ENCODE peak calls at places on chromosomes 7 and 10, in four cellular contexts. V is trophoblast cell, C is H1, O is mesenchymal stem cell. T is an unnamed sample. For H3K79me1, the result is how much of the 10 kb centered on the place peaks cover.

GRCh38 chr7:20650782-20651181 is 35.3 kb downstream of the ABCB5 start:
- DNase-seq in V (no peak), C (no peak), O (no peak), T (no peak)

GRCh38 chr10:8055420-8056349 is 1.2 kb downstream of the GATA3 start:
- DNase-seq in V (peak), C (peak), O (no peak), T (peak)

GRCh38 chr10:101367569-101368453 is 13.8 kb downstream of the BTRC start:
- DNase-seq in V (peak), C (no peak), O (peak), T (no peak)

GRCh38 chr10:62582804-62583208 is 208.6 kb downstream of the ZNF365 start:
- DNase-seq in V (peak), C (no peak), O (peak), T (no peak)

GRCh38 chr10:99908512-99908911 is 101.2 kb downstream of the DNMBP start:
- DNase-seq in V (no peak), C (no peak), O (peak), T (no peak)

GRCh38 chr10:86888585-86889381 is 68.6 kb downstream of the MMRN2 start:
- DNase-seq in V (no peak), C (no peak), O (peak), T (no peak)

GRCh38 chr10:84493951-84494848 is 165.8 kb downstream of the CCSER2 start:
- DNase-seq in V (peak), C (no peak), O (peak), T (no peak)

GRCh38 chr7:114084381-114085312 is 165.8 kb upstream of the PPP1R3A start:
- DNase-seq in V (peak), C (peak), O (peak), T (peak)

GRCh38 chr7:127927339-127927679 is 103.9 kb downstream of the LRRC4 start:
- DNase-seq in V (no peak), C (no peak), O (peak), T (no peak)

GRCh38 chr10:129949411-129950335 is 14.4 kb downstream of the EBF3 start:
- DNase-seq in V (no peak), C (no peak), O (no peak), T (peak)

GRCh38 chr7:39228946-39229345 is 251.2 kb downstream of the POU6F2 start:
- DNase-seq in V (no peak), C (no peak), O (peak), T (no peak)

GRCh38 chr10:93199221-93199681 is 125.6 kb downstream of the CYP26A1 start:
- DNase-seq in V (peak), C (no peak), O (peak), T (no peak)

GRCh38 chr7:142158741-142159496 is 47.4 kb downstream of the MGAM2 start:
- DNase-seq in V (no peak), C (no peak), O (no peak), T (no peak)

GRCh38 chr7:116180302-116180701 is 30.0 kb upstream of the TES start:
- DNase-seq in V (peak), C (peak), O (peak), T (peak)

GRCh38 chr7:95056107-95056689 is 148.8 kb downstream of the PPP1R9A start:
- DNase-seq in V (no peak), C (no peak), O (no peak), T (no peak)

GRCh38 chr10:61981460-61981859 is 80.0 kb downstream of the ARID5B start:
- DNase-seq in V (peak), C (no peak), O (no peak), T (no peak)

GRCh38 chr7:83119002-83119358 is 43.7 kb downstream of the PCLO start:
- DNase-seq in V (no peak), C (no peak), O (peak), T (no peak)

GRCh38 chr7:106057962-106058901 is 53.9 kb downstream of the SYPL1 start:
- DNase-seq in V (no peak), C (no peak), O (no peak), T (no peak)

GRCh38 chr7:157928808-157929425 is 592.1 kb downstream of the DNAJB6 start:
- DNase-seq in V (no peak), C (no peak), O (no peak), T (no peak)

GRCh38 chr10:68231106-68231901 is 609 bp downstream of the ATOH7 start:
- DNase-seq in V (peak), C (peak), O (peak), T (peak)

GRCh38 chr10:11050301-11051000 is 32.8 kb downstream of the CELF2 start:
- DNase-seq in V (no peak), C (no peak), O (no peak), T (no peak)

GRCh38 chr10:105986896-105987638 is 1177.4 kb downstream of the SORCS1 start:
- DNase-seq in V (no peak), C (no peak), O (no peak), T (no peak)

GRCh38 chr10:60311821-60312220 is 77.9 kb downstream of the ANK3 start:
- DNase-seq in V (no peak), C (no peak), O (no peak), T (no peak)

GRCh38 chr10:21496285-21497176 is 29.0 kb downstream of the SKIDA1 start:
- DNase-seq in V (peak), C (peak), O (peak), T (no peak)

GRCh38 chr10:4006848-4007247 is 221.8 kb upstream of the KLF6 start:
- DNase-seq in V (peak), C (no peak), O (no peak), T (no peak)

GRCh38 chr7:111987115-111987826 is 218.9 kb downstream of the DOCK4 start:
- DNase-seq in V (peak), C (no peak), O (no peak), T (no peak)

GRCh38 chr7:7921830-7922229 is 46.8 kb upstream of the GLCCI1 start:
- DNase-seq in V (no peak), C (no peak), O (no peak), T (no peak)

GRCh38 chr10:17060289-17060688 is 69.3 kb downstream of the CUBN start:
- DNase-seq in V (no peak), C (no peak), O (no peak), T (no peak)

GRCh38 chr7:30931161-30931926 is 19.7 kb downstream of the AQP1 start:
- DNase-seq in V (peak), C (peak), O (peak), T (no peak)

GRCh38 chr7:147803625-147804024 is 786.9 kb upstream of the C7orf33 start:
- DNase-seq in V (no peak), C (no peak), O (no peak), T (peak)

GRCh38 chr10:102241037-102241443 is 272 bp downstream of the PITX3 start:
- DNase-seq in V (no peak), C (no peak), O (peak), T (no peak)

GRCh38 chr7:66859794-66860645 is 61.0 kb upstream of the TMEM248 start:
- DNase-seq in V (no peak), C (no peak), O (peak), T (no peak)

GRCh38 chr10:1249142-1249541 is 193.0 kb downstream of the WDR37 start:
- DNase-seq in V (no peak), C (no peak), O (no peak), T (no peak)

GRCh38 chr10:74921744-74922143 is 95.3 kb downstream of the KAT6B start:
- DNase-seq in V (no peak), C (no peak), O (no peak), T (peak)

GRCh38 chr10:114519306-114519669 is 115.0 kb upstream of the AFAP1L2 start:
- DNase-seq in V (peak), C (no peak), O (peak), T (no peak)

GRCh38 chr10:70584941-70585544 is 17.5 kb downstream of the PRF1 start:
- DNase-seq in V (no peak), C (peak), O (no peak), T (peak)

GRCh38 chr10:117543245-117543998 is 876 bp downstream of the EMX2 start:
- DNase-seq in V (peak), C (peak), O (no peak), T (peak)

GRCh38 chr7:14936530-14936929 is 34.0 kb upstream of the DGKB start:
- DNase-seq in V (no peak), C (no peak), O (peak), T (no peak)

GRCh38 chr10:118463740-118464139 is 121.6 kb upstream of the FAM204A start:
- DNase-seq in V (no peak), C (no peak), O (no peak), T (no peak)

GRCh38 chr7:65477326-65477725 is 103.7 kb downstream of the ZNF92 start:
- DNase-seq in V (no peak), C (peak), O (no peak), T (no peak)

DNA sequence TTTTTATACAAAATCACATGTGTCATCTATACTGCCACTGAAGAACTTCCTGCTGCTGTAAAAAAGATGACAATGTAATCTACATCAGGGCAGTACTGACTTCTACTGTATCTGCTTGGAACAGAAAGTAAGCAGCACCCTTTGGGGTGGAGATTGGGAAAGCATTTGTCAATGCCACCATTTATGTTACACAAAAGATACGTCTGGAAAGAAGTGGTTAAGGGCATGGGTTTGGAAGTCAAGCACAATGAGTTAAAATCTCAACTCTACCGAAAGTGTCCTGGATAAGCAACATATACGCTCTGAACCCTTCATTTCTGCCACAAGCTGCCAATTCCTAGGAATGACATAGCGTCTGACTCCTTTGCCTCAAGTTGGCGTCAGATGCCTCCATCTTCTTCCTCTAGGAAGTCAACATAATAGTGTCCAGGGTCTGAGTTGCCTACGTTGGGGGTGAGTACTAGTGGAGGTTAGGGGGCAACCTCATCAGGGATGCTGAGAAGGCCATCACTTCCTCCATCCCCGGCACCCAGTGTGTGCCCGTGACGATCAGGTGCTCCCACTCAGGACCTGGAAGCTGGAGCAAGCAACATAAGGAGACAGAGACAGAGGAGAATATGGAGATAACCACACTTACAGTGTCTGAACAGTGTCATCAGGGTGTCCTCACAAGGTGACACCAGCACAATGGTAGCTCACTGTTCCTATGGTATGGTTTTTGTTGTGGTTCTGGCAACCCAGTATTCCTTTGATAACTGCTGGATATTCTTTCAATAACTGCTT is 58.3 kb downstream of the SGMS1 start:
- DNase-seq in V (no peak), C (no peak), O (no peak), T (no peak)
- H2BK12ac ChIP-seq in V (peak), C (peak), O (no peak), T (no peak)

GRCh38 chr10:79189853-79190435 is 121.2 kb downstream of the ZMIZ1 start:
- DNase-seq in V (no peak), C (no peak), O (no peak), T (no peak)

GRCh38 chr10:79191951-79192676 is 123.3 kb downstream of the ZMIZ1 start:
- DNase-seq in V (no peak), C (no peak), O (no peak), T (no peak)

GRCh38 chr10:79188154-79188763 is 119.5 kb downstream of the ZMIZ1 start:
- DNase-seq in V (peak), C (no peak), O (no peak), T (no peak)

GRCh38 chr10:79192677-79193003 is 123.9 kb downstream of the ZMIZ1 start:
- DNase-seq in V (peak), C (no peak), O (peak), T (no peak)

DNA sequence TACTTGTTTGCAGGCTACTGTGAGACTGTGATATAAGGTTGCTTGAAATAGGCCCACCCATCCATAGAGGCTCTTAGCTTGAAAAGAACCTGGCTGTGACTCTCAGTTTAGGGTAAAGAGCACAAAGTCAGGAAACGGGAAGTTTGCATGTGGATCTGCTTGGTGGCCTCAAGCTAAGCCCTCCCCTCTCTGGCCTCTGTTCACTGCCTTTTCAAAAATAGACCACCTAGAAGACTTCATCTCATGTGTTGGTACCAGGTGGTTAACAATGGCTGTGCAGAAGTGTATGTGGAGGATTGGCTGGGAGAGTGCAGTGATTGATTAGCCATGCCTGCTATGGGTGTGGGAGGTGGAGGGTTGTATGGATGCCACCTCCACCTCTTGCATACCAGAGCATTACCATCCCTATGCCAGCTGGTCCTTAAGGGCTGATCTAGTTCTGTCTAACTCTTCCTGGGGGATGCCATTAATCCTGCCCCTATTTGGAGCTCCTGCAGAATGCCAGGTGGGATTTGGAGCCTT is 122.0 kb downstream of the ZMIZ1 start:
- DNase-seq in V (no peak), C (no peak), O (no peak), T (no peak)
- H3K79me1 ChIP-seq in V (under half), C (under half), O (under half), T (under half)

DNA sequence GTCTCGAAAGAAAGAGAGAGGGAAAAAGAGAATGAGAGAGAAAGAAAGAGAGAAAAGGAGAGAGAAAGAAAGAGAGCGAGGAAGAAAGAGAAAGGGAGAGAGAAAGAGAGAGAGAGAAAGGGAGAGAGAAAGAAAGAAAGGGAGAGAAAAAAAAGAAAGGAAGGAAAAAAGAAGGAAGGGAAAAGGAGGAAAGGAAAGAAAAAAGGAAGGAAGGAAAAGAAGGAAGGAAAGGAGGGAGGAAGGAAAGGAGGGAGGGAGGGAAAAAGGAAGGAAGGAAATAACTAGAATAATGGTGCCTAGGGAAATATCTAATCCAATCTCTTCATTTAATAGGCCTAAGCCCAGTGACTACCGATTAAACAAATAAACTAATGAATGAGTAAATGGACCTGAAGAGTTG is 85.4 kb upstream of the LYZL1 start:
- DNase-seq in V (no peak), C (no peak), O (no peak), T (no peak)
- H2BK12ac ChIP-seq in V (peak), C (peak), O (no peak), T (no peak)

DNA sequence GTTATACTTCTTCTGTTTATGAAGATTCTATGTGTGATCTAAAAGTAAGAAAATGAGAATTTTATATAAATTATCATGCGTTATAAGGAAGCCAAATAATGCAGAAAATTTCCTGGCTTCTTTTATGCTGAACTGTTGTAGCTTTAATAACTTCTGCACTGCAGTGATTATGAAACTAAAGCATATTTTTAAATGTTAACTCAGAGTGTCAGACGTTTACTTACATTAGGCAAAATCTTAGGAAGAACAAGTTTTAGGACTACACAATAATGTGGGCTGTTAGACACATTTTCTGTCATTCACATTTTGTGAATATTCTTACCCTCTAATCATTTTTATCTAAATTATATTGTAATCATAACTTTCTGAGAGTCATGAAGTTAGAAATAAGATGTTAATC is 22.0 kb downstream of the GRM3 start:
- DNase-seq in V (no peak), C (no peak), O (no peak), T (no peak)
- H3K79me1 ChIP-seq in V (under half), C (under half), O (under half), T (under half)

T was measured in neuronal stem cell.